ENCODE peak calls at places on chromosome 7, in five cellular contexts. O is HL-60, N is IMR-90, J is GM12865, P is fibroblast of mammary gland. U is an unnamed sample.

GRCh38 chr7:124201768-124202349 is 169.0 kb upstream of the TMEM229A start:
- DNase-seq in O (no peak), N (peak), J (no peak), P (no peak), U (no peak)

GRCh38 chr7:95906871-95907270 is 134.5 kb downstream of the DYNC1I1 start:
- DNase-seq in O (no peak), N (no peak), J (peak), P (no peak), U (no peak)

GRCh38 chr7:105800442-105800841 is 76.0 kb downstream of the ATXN7L1 start:
- DNase-seq in O (no peak), N (peak), J (peak), P (peak), U (peak)

GRCh38 chr7:129163875-129164544 is 19.5 kb downstream of the TSPAN33 start:
- DNase-seq in O (no peak), N (peak), J (peak), P (peak), U (peak)

GRCh38 chr7:29038463-29038862 is 80.3 kb upstream of the TRIL start:
- DNase-seq in O (no peak), N (no peak), J (no peak), P (no peak), U (no peak)

GRCh38 chr7:1839701-1840100 is 169.6 kb downstream of the ELFN1 start:
- DNase-seq in O (no peak), N (no peak), J (no peak), P (no peak), U (no peak)

GRCh38 chr7:1956141-1956540 is 276.6 kb downstream of the MAD1L1 start:
- DNase-seq in O (no peak), N (no peak), J (no peak), P (no peak), U (no peak)

GRCh38 chr7:77796109-77796508 is 2.1 kb downstream of the TMEM60 start:
- DNase-seq in O (no peak), N (no peak), J (no peak), P (no peak), U (no peak)

GRCh38 chr7:78125884-78126283 is 327.3 kb downstream of the PHTF2 start:
- DNase-seq in O (no peak), N (peak), J (no peak), P (peak), U (no peak)

GRCh38 chr7:55053651-55054226 is 34.9 kb downstream of the EGFR start:
- DNase-seq in O (no peak), N (peak), J (no peak), P (peak), U (no peak)

GRCh38 chr7:158314394-158314793 is 273.2 kb downstream of the PTPRN2 start:
- DNase-seq in O (no peak), N (no peak), J (no peak), P (no peak), U (no peak)

GRCh38 chr7:44603208-44603607 is 3.2 kb upstream of the OGDH start:
- DNase-seq in O (no peak), N (no peak), J (no peak), P (no peak), U (no peak)

GRCh38 chr7:127251458-127252379 is 1.0 kb downstream of the GRM8 start:
- DNase-seq in O (no peak), N (no peak), J (peak), P (no peak), U (peak)

GRCh38 chr7:78130443-78131200 is 332.0 kb downstream of the PHTF2 start:
- DNase-seq in O (no peak), N (peak), J (no peak), P (no peak), U (no peak)

GRCh38 chr7:690478-691360 is 35.8 kb upstream of the DNAAF5 start:
- DNase-seq in O (no peak), N (peak), J (no peak), P (no peak), U (no peak)

GRCh38 chr7:29127527-29127926 is 18.8 kb downstream of the CPVL start:
- DNase-seq in O (no peak), N (no peak), J (no peak), P (no peak), U (no peak)

GRCh38 chr7:88214456-88214855 is 5.4 kb downstream of the SRI start:
- DNase-seq in O (no peak), N (no peak), J (no peak), P (no peak), U (no peak)

GRCh38 chr7:45698527-45699309 is 124.5 kb downstream of the ADCY1 start:
- DNase-seq in O (no peak), N (no peak), J (no peak), P (no peak), U (no peak)

GRCh38 chr7:99021941-99022560 is 121.9 kb downstream of the SMURF1 start:
- DNase-seq in O (no peak), N (no peak), J (no peak), P (peak), U (no peak)

GRCh38 chr7:99539213-99539811 is 12.6 kb downstream of the FAM200A start:
- DNase-seq in O (no peak), N (no peak), J (no peak), P (no peak), U (no peak)

GRCh38 chr7:117133125-117133524 is 179.8 kb downstream of the ST7 start:
- DNase-seq in O (no peak), N (no peak), J (no peak), P (no peak), U (no peak)

GRCh38 chr7:133699390-133699789 is 427.8 kb upstream of the LRGUK start:
- DNase-seq in O (no peak), N (no peak), J (no peak), P (no peak), U (no peak)

DNA sequence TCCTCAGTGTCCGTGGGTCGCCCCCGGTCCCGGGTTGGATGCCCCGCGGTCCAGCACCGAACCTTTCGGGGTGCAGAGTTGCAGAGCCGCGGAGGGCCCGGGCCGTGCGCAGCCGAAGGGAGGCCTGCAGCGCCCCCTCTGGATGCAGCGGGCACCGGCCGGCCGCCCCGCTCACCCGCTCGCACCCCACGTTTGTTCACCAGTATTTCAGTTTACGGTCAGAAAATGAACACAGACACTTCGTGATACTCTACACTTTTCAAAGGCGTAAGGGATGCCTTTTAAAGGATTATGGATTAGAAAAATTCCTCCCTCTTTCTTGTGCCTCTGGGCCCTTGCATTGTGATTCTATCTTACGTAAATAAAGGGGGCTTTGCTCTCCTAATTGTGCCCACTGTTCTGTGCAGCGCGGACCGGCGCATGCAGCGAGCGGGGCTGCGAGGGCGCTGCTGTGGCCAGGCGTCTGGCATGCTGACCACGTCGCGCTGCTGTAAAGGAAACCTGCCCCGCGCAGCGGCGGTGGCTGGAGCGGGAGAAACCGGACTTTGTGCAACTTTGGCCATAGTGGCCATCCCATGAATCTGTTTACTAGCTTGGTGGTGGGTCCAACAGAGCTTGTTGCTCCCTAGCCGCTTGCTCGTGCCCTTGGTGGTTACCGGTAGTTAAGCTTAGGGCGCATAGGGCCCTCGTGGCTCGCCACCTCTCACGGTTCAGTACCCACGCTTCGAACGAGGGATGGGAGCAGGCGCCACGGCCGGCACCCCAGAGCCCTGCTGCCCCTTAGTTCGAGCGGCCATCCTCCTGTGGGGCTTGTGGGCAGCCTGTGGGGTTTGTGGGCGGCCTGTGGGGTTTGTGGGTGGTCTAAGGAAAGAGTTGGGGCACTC is 755 bp upstream of the MEST start:
- DNase-seq in O (no peak), N (peak), J (peak), P (no peak), U (peak)
- TF ChIP-seq CTCF in O (no peak), N (peak), J (peak), P (no peak), U (peak)

DNA sequence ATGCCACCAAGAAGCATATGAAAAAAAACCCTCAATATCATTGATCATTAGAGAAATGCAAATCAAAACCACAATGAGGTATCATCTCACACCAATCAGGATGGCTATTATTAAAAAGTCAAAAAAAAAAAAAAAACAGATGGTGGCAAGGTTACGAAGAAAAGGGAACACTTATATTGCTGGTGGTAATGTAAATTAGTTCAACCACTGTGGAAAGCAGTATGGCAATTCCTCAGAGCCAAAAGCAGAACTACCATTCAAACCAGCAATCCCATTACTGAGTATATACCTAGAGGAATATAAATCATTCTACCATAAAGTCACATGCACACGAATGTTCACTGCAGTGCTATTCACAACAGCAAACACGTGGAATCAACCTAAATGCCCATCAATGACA is 46.0 kb downstream of the CNOT4 start:
- DNase-seq in O (no peak), N (no peak), J (no peak), P (no peak), U (no peak)
- TF ChIP-seq CTCF in O (no peak), N (no peak), J (no peak), P (no peak), U (no peak)

DNA sequence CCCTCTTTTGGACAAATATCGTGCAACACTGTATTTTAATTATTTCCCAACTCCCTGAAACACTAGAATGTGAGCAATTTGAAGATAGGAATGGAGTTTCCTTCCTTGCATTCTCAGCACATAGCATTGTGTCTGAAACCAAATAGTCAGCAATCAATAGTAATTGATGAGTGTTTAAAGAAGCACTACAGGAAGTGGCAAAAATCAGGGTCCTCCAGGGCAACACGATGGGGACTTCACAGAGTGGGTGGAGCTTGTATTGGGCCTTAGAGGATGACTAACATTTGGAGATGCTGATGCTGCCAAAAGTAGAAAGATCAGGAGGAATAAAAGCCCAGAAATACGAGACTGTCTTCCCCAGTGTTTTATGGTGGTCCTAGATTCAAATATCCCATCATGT is 94.9 kb downstream of the NPSR1 start:
- DNase-seq in O (no peak), N (no peak), J (no peak), P (no peak), U (no peak)
- TF ChIP-seq CTCF in O (no peak), N (no peak), J (no peak), P (no peak), U (no peak)

DNA sequence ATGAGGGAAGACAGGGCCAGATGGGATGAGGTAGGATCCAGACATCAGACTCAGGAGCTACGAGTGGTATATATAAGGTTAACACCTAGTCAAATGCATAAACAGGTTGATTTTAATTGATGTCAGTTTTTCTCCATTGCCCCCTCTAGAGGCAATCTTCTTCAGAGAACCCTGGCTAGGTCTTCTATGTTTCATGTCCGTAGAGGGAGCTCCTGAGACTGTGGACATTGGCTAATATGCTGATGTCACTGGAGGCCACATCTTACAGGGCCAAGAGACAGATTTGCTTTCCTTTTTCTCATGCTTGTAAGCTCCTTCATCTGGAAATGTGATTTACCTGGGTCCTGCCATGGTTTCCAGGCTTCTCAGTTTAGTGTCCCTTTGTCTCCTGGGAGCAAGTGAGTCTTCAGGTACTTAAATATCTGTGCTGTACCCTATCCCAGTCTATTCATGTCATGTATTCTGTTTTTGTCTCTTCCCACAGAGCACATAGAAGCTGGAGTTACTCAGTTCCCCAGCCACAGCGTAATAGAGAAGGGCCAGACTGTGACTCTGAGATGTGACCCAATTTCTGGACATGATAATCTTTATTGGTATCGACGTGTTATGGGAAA is 161.6 kb upstream of the PRSS1 start:
- DNase-seq in O (peak), N (peak), J (peak), P (peak), U (no peak)
- TF ChIP-seq CTCF in O (peak), N (peak), J (peak), P (peak), U (peak)

GRCh38 chr7:156816943-156817572 is 75.9 kb downstream of the LMBR1 start:
- DNase-seq in O (no peak), N (peak), J (peak), P (peak), U (no peak)
- TF ChIP-seq CTCF in O (peak), N (peak), J (peak), P (peak), U (peak)